ENCODE peak calls at places on chromosomes 13 and 19, in eight cellular contexts. R is right cardiac atrium; Y is foreskin fibroblast; G is heart right ventricle; N is CD8-positive, alpha-beta memory T cell; S is naive thymus-derived CD4-positive, alpha-beta T cell; Z is GM12878; D is left ventricle myocardium inferior. X is an unnamed sample.

GRCh38 chr13:96214804-96215445 is 125.0 kb downstream of the HS6ST3 start:
- DNase-seq in N (no peak), Z (no peak), D (no peak), S (no peak), Y (no peak), R (no peak), G (no peak), X (no peak)

GRCh38 chr13:35979378-35979911 is 151.7 kb downstream of the DCLK1 start:
- DNase-seq in G (peak), D (peak), R (peak), N (no peak), Z (no peak), Y (peak), S (no peak), X (no peak)

GRCh38 chr19:48415395-48415794 is 21.9 kb downstream of the GRIN2D start:
- DNase-seq in N (peak), G (peak), R (peak), D (peak), S (peak), Z (no peak), Y (no peak), X (peak)

GRCh38 chr13:75760182-75760981 is 124.3 kb downstream of the LMO7 start:
- DNase-seq in S (no peak), G (no peak), D (no peak), N (no peak), Y (no peak), R (no peak), Z (no peak), X (no peak)

GRCh38 chr19:17048885-17049453 is 22.4 kb upstream of the CPAMD8 start:
- DNase-seq in Y (no peak), N (no peak), D (no peak), G (no peak), Z (no peak), R (no peak), S (no peak), X (no peak)

GRCh38 chr13:89401209-89401810 is 1730.1 kb downstream of the SLITRK5 start:
- DNase-seq in N (no peak), S (no peak), Y (no peak), R (no peak), G (no peak), Z (no peak), D (no peak), X (no peak)

GRCh38 chr13:73938375-73939070 is 195.7 kb downstream of the KLF12 start:
- DNase-seq in G (no peak), Z (no peak), Y (peak), R (no peak), D (no peak), N (no peak), S (no peak), X (no peak)

GRCh38 chr13:96629331-96629730 is 364.9 kb downstream of the OXGR1 start:
- DNase-seq in R (no peak), D (no peak), Z (no peak), N (no peak), S (no peak), G (no peak), Y (no peak), X (no peak)

GRCh38 chr13:101434486-101434885 is 18.0 kb upstream of the ITGBL1 start:
- DNase-seq in G (no peak), Z (no peak), S (no peak), N (no peak), R (no peak), Y (no peak), D (no peak), X (no peak)

GRCh38 chr13:98225036-98225940 is 48.2 kb upstream of the RNF113B start:
- DNase-seq in Y (no peak), R (no peak), G (no peak), D (no peak), S (no peak), N (no peak), Z (no peak), X (no peak)

GRCh38 chr19:37389234-37389633 is 18.3 kb downstream of the ZNF527 start:
- DNase-seq in G (no peak), S (no peak), Y (no peak), D (no peak), R (no peak), N (no peak), Z (no peak), X (no peak)

GRCh38 chr13:44396963-44397580 is 23.4 kb downstream of the SERP2 start:
- DNase-seq in G (peak), S (no peak), R (peak), N (no peak), D (peak), Y (peak), Z (no peak), X (no peak)

GRCh38 chr19:46919324-46919723 is 58.5 kb downstream of the ARHGAP35 start:
- DNase-seq in R (no peak), Y (peak), N (no peak), D (no peak), Z (no peak), G (no peak), S (no peak), X (no peak)

GRCh38 chr13:35160921-35161320 is 218.9 kb downstream of the NBEA start:
- DNase-seq in S (no peak), R (no peak), N (no peak), D (no peak), G (no peak), Z (no peak), Y (no peak), X (no peak)

GRCh38 chr19:57512845-57513244 is 13.1 kb downstream of the ZNF773 start:
- DNase-seq in N (no peak), G (no peak), D (no peak), Z (no peak), R (no peak), S (no peak), Y (peak), X (no peak)

GRCh38 chr19:12838182-12838890 is at the start of gene MAST1:
- DNase-seq in Z (no peak), G (peak), D (no peak), Y (no peak), R (peak), S (peak), N (peak), X (peak)

GRCh38 chr13:33069365-33069764 is 53.1 kb downstream of the KL start:
- DNase-seq in Y (no peak), D (no peak), N (no peak), R (no peak), G (no peak), Z (no peak), S (no peak), X (no peak)

GRCh38 chr19:17069249-17069648 is 6.0 kb downstream of the HAUS8 start:
- DNase-seq in D (no peak), Y (no peak), N (no peak), R (no peak), S (no peak), G (no peak), Z (no peak), X (no peak)

GRCh38 chr13:94710881-94711560 is 1.3 kb downstream of the SOX21 start:
- DNase-seq in G (no peak), Y (no peak), D (no peak), S (no peak), N (no peak), Z (no peak), R (no peak), X (no peak)

GRCh38 chr13:32415019-32415418 is 12.9 kb downstream of the N4BP2L1 start:
- DNase-seq in R (no peak), S (no peak), Y (no peak), Z (no peak), N (no peak), G (no peak), D (no peak), X (no peak)

GRCh38 chr19:48333467-48334384 is 8.4 kb downstream of the EMP3 start:
- DNase-seq in S (peak), Z (peak), D (peak), Y (peak), R (peak), G (peak), N (peak), X (peak)

GRCh38 chr19:31517466-31518180 is 168.4 kb upstream of the TSHZ3 start:
- DNase-seq in Z (no peak), N (no peak), G (no peak), D (no peak), Y (no peak), R (no peak), S (no peak), X (no peak)

GRCh38 chr13:35479691-35480090 is 3.2 kb upstream of the MAB21L1 start:
- DNase-seq in G (no peak), N (no peak), R (no peak), D (no peak), Z (no peak), Y (no peak), S (no peak), X (no peak)

GRCh38 chr19:12984683-12985048 is 10.6 kb upstream of the NFIX start:
- DNase-seq in G (no peak), R (no peak), N (no peak), D (no peak), S (no peak), Z (no peak), Y (no peak), X (no peak)

GRCh38 chr19:34480971-34481821 is at the start of gene WTIP:
- DNase-seq in G (peak), R (peak), Z (no peak), N (no peak), S (no peak), D (peak), Y (peak), X (no peak)

GRCh38 chr19:35592226-35592625 is 6.3 kb downstream of the PMIS2 start:
- DNase-seq in Z (no peak), Y (peak), S (no peak), N (no peak), G (no peak), R (no peak), D (no peak), X (no peak)

GRCh38 chr19:12783849-12784393 is 7.4 kb upstream of the JUNB start:
- DNase-seq in D (peak), Y (no peak), Z (no peak), G (peak), S (no peak), N (peak), R (peak), X (no peak)

GRCh38 chr19:13056052-13056660 is 46.5 kb downstream of the LYL1 start:
- DNase-seq in Z (no peak), D (peak), G (peak), R (peak), Y (peak), S (no peak), N (no peak), X (no peak)

GRCh38 chr13:19860884-19861655 is 2.4 kb downstream of the ZMYM5 start:
- DNase-seq in N (no peak), G (no peak), R (no peak), S (no peak), D (no peak), Z (no peak), Y (peak), X (no peak)

GRCh38 chr13:90618133-90618532 is 729.4 kb upstream of the MIR17HG start:
- DNase-seq in R (no peak), G (no peak), S (no peak), N (no peak), Z (no peak), Y (no peak), D (no peak), X (no peak)

GRCh38 chr19:9075064-9075964 is 11.5 kb upstream of the OR1M1 start:
- DNase-seq in S (no peak), R (peak), Y (peak), D (peak), G (peak), Z (no peak), N (no peak), X (no peak)

GRCh38 chr13:44132710-44133109 is 240.9 kb upstream of the SERP2 start:
- DNase-seq in D (peak), Z (no peak), G (peak), S (no peak), N (no peak), R (peak), Y (peak), X (no peak)

GRCh38 chr13:85241045-85241444 is 558.2 kb downstream of the SLITRK6 start:
- DNase-seq in D (no peak), R (no peak), N (no peak), Y (peak), S (no peak), Z (no peak), G (no peak), X (no peak)

GRCh38 chr19:38656171-38656981 is 8.9 kb downstream of the ACTN4 start:
- DNase-seq in S (no peak), D (no peak), Y (peak), N (peak), Z (no peak), R (no peak), G (no peak), X (no peak)
- H3K4me3 ChIP-seq in S (peak), D (no peak), Y (no peak), N (peak), Z (peak), R (no peak), G (no peak), X (no peak)

GRCh38 chr19:10604460-10604980 is 17.4 kb upstream of the AP1M2 start:
- DNase-seq in D (peak), Z (peak), Y (no peak), N (no peak), R (no peak), S (peak), G (peak), X (peak)
- H3K4me3 ChIP-seq in D (peak), Z (peak), Y (no peak), N (peak), R (peak), S (peak), G (peak), X (peak)

GRCh38 chr13:51585696-51586095 is 1.4 kb downstream of the WDFY2 start:
- DNase-seq in N (no peak), R (no peak), Z (no peak), D (no peak), S (no peak), Y (peak), G (no peak), X (no peak)
- H3K4me3 ChIP-seq in N (peak), R (peak), Z (peak), D (peak), S (peak), Y (peak), G (peak), X (peak)

DNA sequence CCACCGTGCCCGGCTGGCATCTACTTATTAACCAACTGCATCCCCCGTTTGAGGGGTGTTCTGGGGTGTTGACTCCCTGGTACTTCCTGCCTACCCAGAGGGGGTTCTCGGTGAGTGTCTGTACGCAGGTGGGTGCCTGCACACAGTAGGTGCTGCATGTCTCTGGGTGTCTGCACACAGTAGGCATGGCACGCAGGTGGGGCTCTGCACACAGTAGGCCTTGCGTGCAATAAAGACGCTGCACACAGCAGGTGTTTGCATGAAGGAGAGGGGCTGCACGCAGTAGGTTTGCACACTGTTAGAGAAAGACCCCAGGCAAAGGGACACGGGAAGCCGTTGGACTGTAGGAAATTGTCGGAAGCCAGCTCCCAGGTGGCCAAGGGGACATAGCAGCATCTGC is 11.2 kb downstream of the GADD45B start:
- DNase-seq in N (no peak), Y (no peak), G (no peak), Z (no peak), S (no peak), R (no peak), D (no peak), X (no peak)
- H3K4me3 ChIP-seq in N (no peak), Y (no peak), G (no peak), Z (no peak), S (no peak), R (no peak), D (no peak), X (no peak)

DNA sequence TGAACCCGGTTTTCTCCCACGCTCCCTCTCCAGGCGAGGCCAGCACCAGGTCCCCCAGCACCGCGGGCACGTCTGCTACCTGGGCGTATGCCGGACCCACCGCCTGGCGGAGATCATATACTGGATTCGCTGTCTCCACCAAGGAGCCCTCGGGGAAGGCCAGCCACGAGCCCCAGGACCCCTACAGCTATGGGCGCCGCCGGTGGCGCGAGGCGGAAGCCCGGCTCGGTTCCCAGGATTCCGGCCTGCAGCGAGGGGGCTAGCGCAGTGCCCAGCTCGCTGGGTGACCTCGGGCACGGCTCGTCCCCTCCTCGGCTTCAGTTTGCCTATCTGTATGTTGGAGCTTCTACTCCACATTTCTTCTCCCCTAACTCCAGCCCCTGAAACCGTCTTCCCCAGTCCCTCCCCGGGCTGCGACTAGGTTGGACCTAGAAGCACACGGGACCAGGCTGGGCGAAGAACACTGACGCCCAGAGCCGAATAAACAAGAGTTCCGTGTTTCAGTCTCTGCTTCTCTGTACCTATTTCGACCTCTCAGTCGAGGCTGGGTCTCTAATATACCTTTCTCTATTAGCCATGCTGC is 752 bp upstream of the CPT1C start:
- DNase-seq in G (no peak), S (no peak), Z (no peak), R (peak), N (no peak), Y (no peak), D (no peak), X (no peak)
- H3K4me3 ChIP-seq in G (peak), S (peak), Z (no peak), R (peak), N (peak), Y (peak), D (peak), X (no peak)

DNA sequence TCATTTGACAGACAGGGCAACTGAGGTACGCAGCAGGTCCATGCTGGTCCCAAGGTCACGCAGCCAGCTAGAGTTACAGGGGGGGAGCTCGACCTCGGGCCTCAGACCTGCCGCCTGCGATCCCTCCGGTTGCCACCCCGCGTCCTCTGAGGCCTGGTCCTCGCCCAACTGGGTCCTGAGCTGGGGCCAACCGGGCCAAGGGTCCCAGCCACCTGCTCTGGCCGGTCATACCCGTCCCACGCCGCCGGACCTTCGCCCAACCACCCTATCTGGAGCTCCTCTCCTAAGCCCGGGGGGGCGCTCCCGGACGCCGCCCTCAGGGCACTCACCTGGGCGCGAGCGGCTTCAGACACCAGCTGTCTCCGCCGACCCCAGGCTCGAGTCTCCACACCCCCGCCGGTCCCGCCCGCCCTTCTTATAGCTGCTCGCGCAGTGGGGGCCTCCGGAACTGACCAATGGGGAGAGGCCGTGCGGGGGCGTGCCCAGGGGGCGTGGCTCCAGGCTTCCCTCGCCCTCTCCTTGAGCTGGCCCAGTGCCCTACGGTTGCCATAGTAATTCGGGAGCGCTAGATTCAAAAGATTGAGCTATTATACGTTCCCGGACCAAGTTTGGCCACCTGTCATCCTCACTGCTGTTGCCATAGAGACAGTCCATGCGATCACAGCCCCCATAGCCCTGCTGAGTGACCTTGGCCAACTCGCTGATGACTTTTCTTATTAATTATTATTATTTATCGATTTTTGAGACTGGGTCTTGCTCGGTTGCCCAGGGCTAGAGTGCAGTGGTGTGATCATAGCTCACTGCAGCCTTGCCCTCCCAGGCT is at the start of gene PLIN5:
- DNase-seq in D (peak), Z (peak), G (peak), R (peak), Y (no peak), N (peak), S (no peak), X (peak)
- H3K4me3 ChIP-seq in D (peak), Z (no peak), G (peak), R (peak), Y (no peak), N (no peak), S (no peak), X (no peak)

GRCh38 chr19:40692212-40692551 is 1.7 kb upstream of the NUMBL start:
- DNase-seq in R (no peak), D (no peak), G (no peak), Y (no peak), N (no peak), Z (no peak), S (no peak), X (no peak)

GRCh38 chr19:40693150-40693788 is 2.8 kb upstream of the NUMBL start:
- DNase-seq in R (no peak), S (no peak), G (no peak), Z (no peak), D (no peak), Y (no peak), N (no peak), X (no peak)

GRCh38 chr19:40690699-40691420 is 409 bp upstream of the NUMBL start:
- DNase-seq in N (peak), Y (peak), Z (peak), R (peak), G (peak), D (peak), S (peak), X (peak)

GRCh38 chr19:40690050-40690698 is at the start of gene NUMBL:
- DNase-seq in S (no peak), D (peak), N (no peak), Y (no peak), Z (no peak), G (no peak), R (no peak), X (no peak)

GRCh38 chr19:40691421-40692211 is 1.2 kb upstream of the NUMBL start:
- DNase-seq in G (no peak), D (no peak), R (no peak), S (no peak), Y (no peak), N (no peak), Z (no peak), X (no peak)
- H3K4me3 ChIP-seq in G (peak), D (peak), R (no peak), S (no peak), Y (no peak), N (peak), Z (no peak), X (no peak)

GRCh38 chr19:43638214-43638990 is 1.2 kb downstream of the CADM4 start:
- DNase-seq in S (no peak), Y (no peak), N (no peak), Z (no peak), R (no peak), G (no peak), D (no peak), X (no peak)
- H3K4me3 ChIP-seq in S (no peak), Y (no peak), N (no peak), Z (no peak), R (no peak), G (peak), D (peak), X (no peak)

X was measured in GM06990.